ENCODE peak calls at places on chromosome 11, in six cellular contexts. R is PC-3, L is fibroblast of lung, X is mammary epithelial cell, A is astrocyte, C is HCT116. H is an unnamed sample.

GRCh38 chr11:119483881-119484371 is 61.0 kb upstream of the THY1 start:
- DNase-seq in L (no peak), C (no peak), X (no peak), A (no peak), R (no peak), H (no peak)

GRCh38 chr11:65150513-65151271 is 16.4 kb upstream of the SYVN1 start:
- DNase-seq in A (peak; percentile 82), L (peak; percentile 64), R (peak; percentile 98), X (peak; percentile 93), C (peak; percentile 90), H (peak; percentile 80)

GRCh38 chr11:68099474-68100405 is 21.4 kb downstream of the CHKA start:
- DNase-seq in C (no peak), L (peak; percentile 9), R (peak; percentile 20), A (peak; percentile 57), X (no peak), H (no peak)

GRCh38 chr11:75715688-75716087 is 1.9 kb upstream of the MOGAT2 start:
- DNase-seq in A (no peak), X (no peak), R (no peak), L (no peak), C (no peak), H (no peak)

GRCh38 chr11:121563003-121563402 is 110.2 kb upstream of the SORL1-AS1 start:
- DNase-seq in X (no peak), R (no peak), A (no peak), C (no peak), L (no peak), H (no peak)

GRCh38 chr11:20102393-20102792 is 57.9 kb downstream of the DBX1 start:
- DNase-seq in A (no peak), R (no peak), X (no peak), L (no peak), C (no peak), H (no peak)

GRCh38 chr11:76152741-76153608 is 53.3 kb downstream of the WNT11 start:
- DNase-seq in R (no peak), L (no peak), C (no peak), X (no peak), A (no peak), H (no peak)

GRCh38 chr11:57085604-57086003 is 96.1 kb upstream of the LRRC55 start:
- DNase-seq in C (no peak), A (no peak), X (no peak), R (peak; percentile 31), L (peak; percentile 3), H (peak; percentile 7)

GRCh38 chr11:36196476-36197099 is 92.6 kb downstream of the COMMD9 start:
- DNase-seq in A (no peak), X (no peak), L (peak; percentile 33), R (no peak), C (no peak), H (peak; percentile 72)

GRCh38 chr11:78060533-78060932 is 3.1 kb upstream of the THRSP start:
- DNase-seq in X (no peak), L (no peak), A (no peak), C (no peak), R (no peak), H (no peak)

GRCh38 chr11:85459304-85459703 is 167.8 kb downstream of the DLG2 start:
- DNase-seq in L (no peak), C (no peak), R (no peak), X (no peak), A (no peak), H (no peak)

DNA sequence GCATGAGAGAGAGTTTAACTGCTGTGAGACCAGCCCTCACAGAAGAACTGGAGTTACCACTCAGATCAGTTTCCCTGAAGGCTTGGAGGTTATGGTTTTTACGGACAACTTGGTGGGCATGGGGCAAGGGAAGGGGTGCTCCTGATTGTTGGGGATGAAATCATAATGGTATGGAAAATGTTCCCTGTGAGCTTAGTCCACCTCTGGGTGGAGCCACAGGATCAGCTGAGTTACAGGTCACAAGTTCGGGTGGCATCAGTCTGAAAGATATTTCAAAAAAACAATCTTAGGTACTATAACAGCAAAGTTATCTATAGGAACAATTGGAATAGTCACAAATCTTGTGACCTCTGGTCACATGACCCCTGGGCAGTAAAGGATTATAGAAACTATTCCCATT is 162.9 kb downstream of the DLG2 start:
- DNase-seq in L (no peak), R (no peak), C (no peak), A (no peak), X (no peak), H (peak; percentile 11)
- TF ChIP-seq CTCF in L (no peak), R (peak; percentile 47), C (peak; percentile 18), A (no peak), X (no peak), H (peak; percentile 45)

GRCh38 chr11:16607675-16608644 is 130.5 kb upstream of the C11orf58 start:
- DNase-seq in L (peak; percentile 68), R (no peak), C (no peak), A (peak; percentile 60), X (peak; percentile 88), H (peak; percentile 92)
- TF ChIP-seq EZH2 in L (no peak), R (no peak), C (peak; percentile 81), A (no peak), X (peak; percentile 76), H (no peak)

DNA sequence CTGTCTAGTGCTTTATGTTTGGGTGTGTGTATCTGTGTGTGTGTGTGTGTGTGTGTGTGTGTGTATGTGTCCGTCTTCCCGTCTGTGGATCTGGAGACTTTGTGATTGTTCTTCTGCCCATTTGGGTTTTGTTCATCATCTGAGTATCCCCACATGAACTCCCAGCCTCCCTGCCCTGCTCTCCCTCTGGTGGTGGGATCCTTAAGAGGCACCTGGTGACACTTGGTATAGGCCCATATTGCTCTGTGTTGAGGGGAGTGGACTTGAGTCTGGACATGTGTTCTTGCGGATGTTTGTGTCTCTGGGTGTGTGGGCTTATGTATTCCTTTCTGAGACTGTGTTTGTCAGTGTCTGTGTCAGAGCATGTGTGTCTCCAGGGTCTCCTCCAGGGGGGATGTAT is 15.3 kb downstream of the RCOR2 start:
- DNase-seq in A (no peak), X (no peak), C (no peak), L (peak; percentile 47), R (peak; percentile 41), H (no peak)
- TF ChIP-seq CTCF in A (peak; percentile 34), X (peak; percentile 15), C (peak; percentile 30), L (peak; percentile 56), R (peak; percentile 65), H (peak; percentile 35)

DNA sequence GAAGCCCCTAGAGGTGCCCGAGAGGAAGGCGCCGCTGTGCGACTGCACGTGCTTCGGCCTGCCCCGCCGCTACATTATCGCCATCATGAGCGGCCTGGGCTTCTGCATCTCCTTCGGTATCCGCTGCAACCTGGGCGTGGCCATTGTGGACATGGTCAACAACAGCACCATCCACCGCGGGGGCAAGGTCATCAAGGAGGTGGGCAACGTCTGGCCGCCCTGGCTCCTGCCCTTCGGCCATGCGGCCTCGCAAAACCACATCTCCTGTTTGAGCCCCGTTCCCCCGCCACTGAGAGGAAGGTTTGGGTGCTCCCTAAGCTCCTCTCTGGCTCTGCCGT is 3.4 kb downstream of the SLC17A6 start:
- DNase-seq in R (no peak), A (no peak), L (no peak), C (no peak), X (no peak), H (no peak)
- TF ChIP-seq EZH2 in R (no peak), A (no peak), L (peak; percentile 31), C (no peak), X (peak; percentile 87), H (no peak)

GRCh38 chr11:12489246-12489772 is 111.9 kb downstream of the PARVA start:
- DNase-seq in L (no peak), C (no peak), A (no peak), R (no peak), X (no peak), H (no peak)

GRCh38 chr11:12482839-12483238 is 105.5 kb downstream of the PARVA start:
- DNase-seq in R (no peak), C (no peak), X (no peak), A (no peak), L (no peak), H (no peak)

GRCh38 chr11:12483604-12484003 is 106.2 kb downstream of the PARVA start:
- DNase-seq in C (no peak), R (no peak), A (no peak), L (no peak), X (no peak), H (no peak)

GRCh38 chr11:12480401-12480800 is 103.0 kb downstream of the PARVA start:
- DNase-seq in C (no peak), A (no peak), X (no peak), R (no peak), L (no peak), H (no peak)

GRCh38 chr11:12485328-12485727 is 108.0 kb downstream of the PARVA start:
- DNase-seq in L (peak; percentile 35), A (no peak), R (peak; percentile 31), C (no peak), X (no peak), H (no peak)
- TF ChIP-seq CTCF in L (peak; percentile 71), A (peak; percentile 60), R (peak; percentile 69), C (no peak), X (peak; percentile 39), H (peak; percentile 53)

H was measured in A673.